ENCODE peak calls at places on chromosomes 4 and X, in ten cellular contexts. C, U, H, G, X, P, B, I, J and R are unnamed samples.

GRCh38 chr4:186033027-186033426 is 35.9 kb upstream of the TLR3 start:
- DNase-seq in C (no peak), U (no peak), H (no peak), G (no peak), X (no peak), P (no peak), B (no peak), I (no peak), J (no peak), R (no peak)

GRCh38 chrX:323721-324628 is 5.4 kb upstream of the GTPBP6 start:
- DNase-seq in C (peak; percentile 58), U (peak; percentile 67), H (no peak), G (peak; percentile 55), X (peak; percentile 63), P (peak; percentile 74), B (peak; percentile 62), I (no peak), J (peak; percentile 38), R (peak; percentile 44)

GRCh38 chr4:158673633-158674032 is 1.5 kb downstream of the ETFDH start:
- DNase-seq in C (no peak), U (no peak), H (no peak), G (no peak), X (no peak), P (no peak), B (no peak), I (no peak), J (no peak), R (no peak)

GRCh38 chr4:115121351-115122043 is 8.1 kb upstream of the NDST4 start:
- DNase-seq in C (no peak), U (no peak), H (no peak), G (no peak), X (no peak), P (no peak), B (no peak), I (no peak), J (no peak), R (no peak)

GRCh38 chrX:103367502-103367901 is 8.8 kb upstream of the BEX3 start:
- DNase-seq in C (peak; percentile 52), U (no peak), H (no peak), G (no peak), X (no peak), P (no peak), B (peak; percentile 30), I (no peak), J (no peak), R (no peak)

GRCh38 chr4:129546531-129546930 is 450.6 kb downstream of the C4orf33 start:
- DNase-seq in C (no peak), U (no peak), H (no peak), G (no peak), X (no peak), P (no peak), B (no peak), I (no peak), J (no peak), R (no peak)

GRCh38 chrX:47283015-47283771 is 50.4 kb downstream of the USP11 start:
- DNase-seq in C (peak; percentile 65), U (no peak), H (peak; percentile 19), G (peak; percentile 30), X (no peak), P (no peak), B (peak; percentile 41), I (no peak), J (no peak), R (no peak)

GRCh38 chr4:88481557-88481956 is 24.6 kb downstream of the HERC5 start:
- DNase-seq in C (no peak), U (no peak), H (no peak), G (no peak), X (no peak), P (no peak), B (no peak), I (no peak), J (no peak), R (no peak)

GRCh38 chr4:168840386-168840763 is 169.7 kb downstream of the CBR4 start:
- DNase-seq in C (no peak), U (no peak), H (no peak), G (no peak), X (no peak), P (no peak), B (no peak), I (no peak), J (no peak), R (no peak)

GRCh38 chr4:103915224-103915869 is 195.6 kb upstream of the TACR3 start:
- DNase-seq in C (no peak), U (peak; percentile 19), H (no peak), G (no peak), X (no peak), P (peak; percentile 32), B (peak; percentile 17), I (no peak), J (peak; percentile 7), R (no peak)

GRCh38 chrX:50470103-50471031 is at the start of gene DGKK:
- DNase-seq in C (no peak), U (no peak), H (no peak), G (no peak), X (no peak), P (peak; percentile 87), B (no peak), I (no peak), J (no peak), R (peak; percentile 27)

GRCh38 chrX:20060961-20061868 is 55.5 kb downstream of the MAP7D2 start:
- DNase-seq in C (no peak), U (no peak), H (no peak), G (no peak), X (no peak), P (no peak), B (no peak), I (no peak), J (no peak), R (no peak)

GRCh38 chr4:62709618-62710252 is 1509.6 kb downstream of the ADGRL3 start:
- DNase-seq in C (peak; percentile 0), U (no peak), H (no peak), G (no peak), X (no peak), P (peak; percentile 66), B (peak; percentile 58), I (no peak), J (no peak), R (no peak)

GRCh38 chrX:49270249-49270921 is 792 bp downstream of the PPP1R3F start:
- DNase-seq in C (no peak), U (no peak), H (no peak), G (no peak), X (no peak), P (no peak), B (no peak), I (no peak), J (no peak), R (no peak)

GRCh38 chr4:663438-664428 is 10.3 kb downstream of the ATP5ME start:
- DNase-seq in C (no peak), U (no peak), H (peak; percentile 53), G (peak; percentile 76), X (no peak), P (peak; percentile 89), B (no peak), I (no peak), J (no peak), R (peak; percentile 90)

GRCh38 chr4:660401-660800 is 13.7 kb downstream of the ATP5ME start:
- DNase-seq in C (no peak), U (no peak), H (no peak), G (no peak), X (no peak), P (no peak), B (no peak), I (no peak), J (no peak), R (no peak)

GRCh38 chr4:661231-661630 is 12.8 kb downstream of the ATP5ME start:
- DNase-seq in C (no peak), U (no peak), H (no peak), G (no peak), X (no peak), P (no peak), B (no peak), I (no peak), J (no peak), R (no peak)

GRCh38 chr4:663046-663437 is 11.0 kb downstream of the ATP5ME start:
- DNase-seq in C (no peak), U (no peak), H (no peak), G (peak; percentile 16), X (no peak), P (no peak), B (no peak), I (no peak), J (no peak), R (no peak)

GRCh38 chr4:661856-662761 is 12.0 kb downstream of the ATP5ME start:
- DNase-seq in C (no peak), U (no peak), H (no peak), G (peak; percentile 14), X (no peak), P (no peak), B (no peak), I (no peak), J (no peak), R (peak; percentile 18)
- H3K9me3 ChIP-seq in C (peaks cover 11% of the 10 kb centered on the region), U (no peaks in the 10 kb centered on the region), H (no peaks in the 10 kb centered on the region), G (no peaks in the 10 kb centered on the region), X (no peaks in the 10 kb centered on the region), P (no peaks in the 10 kb centered on the region), B (no peaks in the 10 kb centered on the region), I (no peaks in the 10 kb centered on the region), J (no peaks in the 10 kb centered on the region), R (no peaks in the 10 kb centered on the region)

GRCh38 chr4:44535981-44536380 is 87.4 kb upstream of the KCTD8 start:
- DNase-seq in C (no peak), U (no peak), H (no peak), G (no peak), X (no peak), P (no peak), B (no peak), I (no peak), J (no peak), R (no peak)
- H3K4me1 ChIP-seq in C (no peaks in the 10 kb centered on the region), U (no peaks in the 10 kb centered on the region), H (no peaks in the 10 kb centered on the region), G (no peaks in the 10 kb centered on the region), X (no peaks in the 10 kb centered on the region), P (no peaks in the 10 kb centered on the region), B (no peaks in the 10 kb centered on the region), I (no peaks in the 10 kb centered on the region), J (no peaks in the 10 kb centered on the region), R (no peaks in the 10 kb centered on the region)

DNA sequence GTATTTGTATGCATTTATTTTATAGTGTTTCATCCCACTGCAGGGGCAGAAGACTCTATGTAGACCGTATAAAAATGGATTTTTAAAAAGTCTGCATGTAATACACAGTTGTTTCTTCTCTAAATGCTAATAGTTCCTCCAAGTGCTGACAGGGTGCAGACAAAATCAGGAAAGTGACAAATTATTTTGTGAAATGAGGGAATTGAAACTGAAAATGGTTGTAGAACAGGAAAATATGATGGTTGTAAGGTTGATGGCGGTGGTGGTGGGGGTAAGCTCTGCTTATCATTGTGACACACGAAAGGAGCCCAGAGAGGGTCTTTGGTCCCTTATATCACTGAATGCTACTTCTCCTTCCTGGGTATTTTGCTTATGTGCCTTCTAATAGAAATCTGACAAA is 4.3 kb downstream of the IL15 start:
- DNase-seq in C (no peak), U (no peak), H (no peak), G (no peak), X (no peak), P (no peak), B (no peak), I (no peak), J (no peak), R (no peak)
- H3K27ac ChIP-seq in C (no peak overlapping the region), U (no peak overlapping the region), H (no peak overlapping the region), G (no peak overlapping the region), X (no peak overlapping the region), P (no peak overlapping the region), B (no peak overlapping the region), I (peak overlapping the region; percentile 90), J (no peak overlapping the region), R (no peak overlapping the region)

DNA sequence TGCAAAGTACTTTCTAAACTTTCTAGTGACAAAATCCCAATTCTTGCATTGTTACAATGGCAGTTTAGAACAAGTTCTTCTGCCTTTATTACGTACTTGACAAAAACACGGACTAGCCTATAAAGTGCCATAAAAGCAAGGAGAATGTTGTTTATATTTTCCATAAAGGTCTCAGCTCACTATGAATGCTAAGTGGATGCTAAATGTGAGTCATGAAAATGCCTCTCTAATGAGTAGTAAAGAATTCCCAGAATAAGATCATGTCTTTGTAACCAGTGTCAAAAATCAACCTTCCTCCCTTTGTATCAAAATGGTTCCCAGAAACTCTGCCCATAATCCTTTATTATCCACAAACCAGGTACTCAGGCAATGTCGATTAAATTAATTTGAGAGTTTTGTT is 539.8 kb upstream of the SLIT2 start:
- DNase-seq in C (peak; percentile 87), U (no peak), H (no peak), G (no peak), X (no peak), P (no peak), B (peak; percentile 75), I (no peak), J (peak; percentile 92), R (no peak)
- H3K9me3 ChIP-seq in C (no peaks in the 10 kb centered on the region), U (no peaks in the 10 kb centered on the region), H (no peaks in the 10 kb centered on the region), G (no peaks in the 10 kb centered on the region), X (no peaks in the 10 kb centered on the region), P (no peaks in the 10 kb centered on the region), B (no peaks in the 10 kb centered on the region), I (no peaks in the 10 kb centered on the region), J (no peaks in the 10 kb centered on the region), R (no peaks in the 10 kb centered on the region)